ENCODE peak calls at places on chromosomes 11 and 22, in five cellular contexts. S is pancreas, H is transverse colon, K is astrocyte of the cerebellum, N is lung. M is an unnamed sample.

GRCh38 chr22:50612168-50612714 is 11.6 kb downstream of the MAPK8IP2 start:
- DNase-seq in S (no peak), H (no peak), K (no peak), N (no peak), M (no peak)

GRCh38 chr22:19848298-19849224 is 6.1 kb downstream of the GNB1L start:
- DNase-seq in S (peak; percentile 63), H (peak; percentile 77), K (no peak), N (peak; percentile 65), M (no peak)

GRCh38 chr11:88418508-88418907 is 81.0 kb upstream of the CTSC start:
- DNase-seq in S (no peak), H (no peak), K (no peak), N (peak; percentile 61), M (no peak)

GRCh38 chr11:44989831-44990566 is 39.3 kb upstream of the TP53I11 start:
- DNase-seq in S (no peak), H (no peak), K (no peak), N (no peak), M (no peak)

GRCh38 chr22:38706101-38706884 is 549 bp downstream of the GTPBP1 start:
- DNase-seq in S (peak; percentile 79), H (peak; percentile 61), K (no peak), N (peak; percentile 57), M (no peak)

GRCh38 chr11:92277871-92278270 is 53.3 kb downstream of the FAT3 start:
- DNase-seq in S (no peak), H (no peak), K (no peak), N (no peak), M (no peak)

GRCh38 chr22:42080287-42080686 is 787 bp downstream of the SMDT1 start:
- DNase-seq in S (no peak), H (peak; percentile 53), K (no peak), N (no peak), M (peak; percentile 33)

GRCh38 chr22:22941831-22942510 is 54.4 kb downstream of the IGLL5 start:
- DNase-seq in S (peak; percentile 41), H (peak; percentile 4), K (no peak), N (no peak), M (no peak)

GRCh38 chr11:133808393-133809140 is 36.7 kb downstream of the SPATA19 start:
- DNase-seq in S (no peak), H (no peak), K (no peak), N (no peak), M (no peak)

GRCh38 chr11:65429069-65429681 is 6.6 kb downstream of the NEAT1 start:
- DNase-seq in S (no peak), H (peak; percentile 59), K (no peak), N (no peak), M (no peak)

GRCh38 chr22:17969732-17970131 is 54.6 kb downstream of the MICAL3 start:
- DNase-seq in S (no peak), H (no peak), K (peak; percentile 86), N (no peak), M (peak; percentile 92)

GRCh38 chr11:86292912-86293606 is 9.0 kb upstream of the HIKESHI start:
- DNase-seq in S (no peak), H (no peak), K (no peak), N (no peak), M (no peak)

GRCh38 chr11:57649826-57650738 is at the start of gene YPEL4:
- DNase-seq in S (no peak), H (peak; percentile 57), K (peak; percentile 46), N (no peak), M (peak; percentile 50)

GRCh38 chr11:18046116-18046777 is at the start of gene TPH1:
- DNase-seq in S (peak; percentile 83), H (peak; percentile 34), K (peak; percentile 26), N (peak; percentile 39), M (no peak)

GRCh38 chr11:120500414-120500936 is 11.1 kb upstream of the GRIK4 start:
- DNase-seq in S (no peak), H (no peak), K (no peak), N (no peak), M (no peak)

GRCh38 chr11:75525433-75526191 is at the start of gene GDPD5:
- DNase-seq in S (peak; percentile 94), H (peak; percentile 87), K (peak; percentile 31), N (peak; percentile 79), M (peak; percentile 33)

GRCh38 chr11:59380263-59381059 is 21.8 kb downstream of the OR5AN1 start:
- DNase-seq in S (no peak), H (no peak), K (no peak), N (no peak), M (no peak)

GRCh38 chr22:36344106-36344827 is 43.5 kb downstream of the MYH9 start:
- DNase-seq in S (no peak), H (no peak), K (no peak), N (no peak), M (no peak)

GRCh38 chr22:32695451-32695891 is 106.0 kb upstream of the TIMP3 start:
- DNase-seq in S (no peak), H (no peak), K (no peak), N (no peak), M (no peak)

GRCh38 chr11:112229746-112230433 is 3.7 kb downstream of the PTS start:
- DNase-seq in S (no peak), H (no peak), K (peak; percentile 87), N (no peak), M (no peak)

GRCh38 chr11:30406978-30407762 is 84.3 kb downstream of the ARL14EP start:
- DNase-seq in S (no peak), H (no peak), K (no peak), N (no peak), M (no peak)

GRCh38 chr11:13238879-13239514 is 38.6 kb upstream of the BMAL1 start:
- DNase-seq in S (peak; percentile 56), H (peak; percentile 46), K (no peak), N (peak; percentile 64), M (no peak)

GRCh38 chr22:48492371-48493320 is 1335.0 kb downstream of the BRD1 start:
- DNase-seq in S (peak; percentile 58), H (peak; percentile 50), K (peak; percentile 76), N (peak; percentile 55), M (peak; percentile 16)

GRCh38 chr22:38718414-38718813 is 12.7 kb downstream of the GTPBP1 start:
- DNase-seq in S (no peak), H (peak; percentile 79), K (no peak), N (peak; percentile 70), M (no peak)

GRCh38 chr22:36052505-36052941 is 23.9 kb upstream of the RBFOX2 start:
- DNase-seq in S (no peak), H (no peak), K (no peak), N (no peak), M (no peak)

GRCh38 chr11:45021692-45022130 is 71.0 kb upstream of the TP53I11 start:
- DNase-seq in S (no peak), H (peak; percentile 24), K (peak; percentile 26), N (peak; percentile 53), M (no peak)

GRCh38 chr11:1513326-1514296 is 27.0 kb upstream of the MOB2 start:
- DNase-seq in S (no peak), H (no peak), K (no peak), N (no peak), M (no peak)

GRCh38 chr11:18171377-18172000 is 1.1 kb upstream of the MRGPRX4 start:
- DNase-seq in S (no peak), H (no peak), K (no peak), N (no peak), M (no peak)

GRCh38 chr22:47050601-47051051 is 288.2 kb downstream of the TBC1D22A start:
- DNase-seq in S (peak; percentile 43), H (no peak), K (no peak), N (no peak), M (no peak)

GRCh38 chr11:72338741-72339140 is 94.8 kb upstream of the PHOX2A start:
- DNase-seq in S (no peak), H (no peak), K (no peak), N (no peak), M (no peak)

GRCh38 chr22:46149493-46149997 is 781 bp upstream of the PPARA start:
- DNase-seq in S (peak; percentile 80), H (peak; percentile 79), K (no peak), N (peak; percentile 67), M (peak; percentile 48)

GRCh38 chr11:257766-258493 is 20.3 kb upstream of the NLRP6 start:
- DNase-seq in S (no peak), H (no peak), K (no peak), N (no peak), M (no peak)
- TF ChIP-seq CTCF in S (no peak), H (no peak), K (no peak), N (no peak), M (peak; percentile 19)

GRCh38 chr11:121864660-121865059 is 251.4 kb downstream of the BLID start:
- DNase-seq in S (no peak), H (no peak), K (no peak), N (no peak), M (no peak)
- TF ChIP-seq CTCF in S (no peak), H (no peak), K (no peak), N (no peak), M (no peak)

GRCh38 chr11:110250168-110250567 is 46.2 kb downstream of the RDX start:
- DNase-seq in S (no peak), H (no peak), K (no peak), N (no peak), M (no peak)

GRCh38 chr11:110251837-110252236 is 44.6 kb downstream of the RDX start:
- DNase-seq in S (no peak), H (no peak), K (peak; percentile 60), N (no peak), M (peak; percentile 77)

GRCh38 chr11:110253525-110253924 is 42.9 kb downstream of the RDX start:
- DNase-seq in S (no peak), H (no peak), K (no peak), N (no peak), M (no peak)

GRCh38 chr11:110243804-110244203 is 52.6 kb downstream of the RDX start:
- DNase-seq in S (no peak), H (no peak), K (no peak), N (no peak), M (no peak)

GRCh38 chr11:110249066-110249465 is 47.3 kb downstream of the RDX start:
- DNase-seq in S (no peak), H (no peak), K (peak; percentile 1), N (no peak), M (no peak)
- TF ChIP-seq CTCF in S (no peak), H (no peak), K (peak; percentile 9), N (no peak), M (peak; percentile 31)

GRCh38 chr11:108984021-108984420 is 319.2 kb downstream of the DDX10 start:
- DNase-seq in S (no peak), H (no peak), K (no peak), N (no peak), M (no peak)
- TF ChIP-seq CTCF in S (no peak), H (no peak), K (no peak), N (no peak), M (no peak)

GRCh38 chr11:10414181-10414580 is 40.9 kb upstream of the AMPD3 start:
- DNase-seq in S (no peak), H (no peak), K (no peak), N (no peak), M (no peak)
- TF ChIP-seq CTCF in S (no peak), H (no peak), K (no peak), N (no peak), M (no peak)